ENCODE peak calls at places on chromosomes 4 and X, in four cellular contexts. One of them, this sample, is unnamed.
A peak's percentile ranks its signal among the peaks of the same experiment; 100 is the strongest.

GRCh38 chr4:127145001-127145400 is 487.8 kb upstream of the INTU start:
- DNase-seq in IMR-90: no peak
- DNase-seq in H9: no peak
- DNase-seq in H1: no peak
- DNase-seq in this sample: no peak

GRCh38 chr4:180587379-180587778 is 1655.8 kb upstream of the TENM3 start:
- DNase-seq in IMR-90: no peak
- DNase-seq in H9: no peak
- DNase-seq in H1: no peak
- DNase-seq in this sample: no peak

GRCh38 chr4:112378858-112379257 is 81.7 kb downstream of the ALPK1 start:
- DNase-seq in IMR-90: no peak
- DNase-seq in H9: no peak
- DNase-seq in H1: no peak
- DNase-seq in this sample: peak; percentile 44

GRCh38 chr4:8842614-8843013 is 29.0 kb downstream of the HMX1 start:
- DNase-seq in IMR-90: no peak
- DNase-seq in H9: no peak
- DNase-seq in H1: no peak
- DNase-seq in this sample: no peak

GRCh38 chr4:111960241-111960667 is 185.0 kb upstream of the FAM241A start:
- DNase-seq in IMR-90: no peak
- DNase-seq in H9: no peak
- DNase-seq in H1: no peak
- DNase-seq in this sample: no peak

GRCh38 chr4:131054489-131055019 is 1958.6 kb downstream of the C4orf33 start:
- DNase-seq in IMR-90: no peak
- DNase-seq in H9: peak; percentile 54
- DNase-seq in H1: peak; percentile 52
- DNase-seq in this sample: peak; percentile 4

GRCh38 chr4:1895489-1895888 is 24.3 kb downstream of the NSD2 start:
- DNase-seq in IMR-90: no peak
- DNase-seq in H9: no peak
- DNase-seq in H1: no peak
- DNase-seq in this sample: no peak

GRCh38 chr4:4608214-4608537 is 66.3 kb upstream of the STX18 start:
- DNase-seq in IMR-90: no peak
- DNase-seq in H9: no peak
- DNase-seq in H1: no peak
- DNase-seq in this sample: no peak

GRCh38 chr4:32488690-32489089 is 1768.5 kb downstream of the PCDH7 start:
- DNase-seq in IMR-90: no peak
- DNase-seq in H9: no peak
- DNase-seq in H1: no peak
- DNase-seq in this sample: no peak

GRCh38 chr4:83308672-83309071 is 24.1 kb upstream of the COQ2 start:
- DNase-seq in IMR-90: no peak
- DNase-seq in H9: peak; percentile 67
- DNase-seq in H1: peak; percentile 47
- DNase-seq in this sample: peak; percentile 37

GRCh38 chr4:153485374-153485773 is 19.2 kb downstream of the TMEM131L start:
- DNase-seq in IMR-90: no peak
- DNase-seq in H9: no peak
- DNase-seq in H1: no peak
- DNase-seq in this sample: no peak

GRCh38 chrX:72714471-72714916 is 388 bp upstream of the PHKA1 start:
- DNase-seq in IMR-90: peak; percentile 62
- DNase-seq in H9: peak; percentile 69
- DNase-seq in H1: peak; percentile 52
- DNase-seq in this sample: peak; percentile 77

GRCh38 chr4:25928320-25928955 is 14.4 kb downstream of the SMIM20 start:
- DNase-seq in IMR-90: no peak
- DNase-seq in H9: no peak
- DNase-seq in H1: no peak
- DNase-seq in this sample: no peak

GRCh38 chr4:129455462-129455861 is 359.5 kb downstream of the C4orf33 start:
- DNase-seq in IMR-90: no peak
- DNase-seq in H9: no peak
- DNase-seq in H1: no peak
- DNase-seq in this sample: no peak

GRCh38 chr4:185145572-185145971 is 2.5 kb downstream of the SLC25A4 start:
- DNase-seq in IMR-90: no peak
- DNase-seq in H9: no peak
- DNase-seq in H1: no peak
- DNase-seq in this sample: no peak

DNA sequence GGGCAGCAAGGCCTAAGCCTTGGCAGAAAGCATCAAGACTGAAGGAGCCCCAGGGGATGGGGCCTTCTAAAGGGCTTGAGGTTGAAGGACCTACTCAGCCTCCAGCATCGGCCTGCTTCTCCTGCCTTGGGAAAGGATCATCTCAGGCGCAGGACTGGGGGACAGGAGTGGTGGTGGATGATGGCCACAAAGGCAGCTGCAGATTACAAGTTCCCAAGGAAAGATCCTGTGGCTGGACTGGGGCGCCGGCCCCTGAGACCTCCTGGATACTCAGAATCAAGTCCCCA is 1.6 kb upstream of the ELF4 start:
- DNase-seq in IMR-90: no peak
- DNase-seq in H9: no peak
- DNase-seq in H1: no peak
- DNase-seq in this sample: no peak
- H4K5ac ChIP-seq in IMR-90: no peak overlapping the region
- H4K5ac ChIP-seq in H9: no peak overlapping the region
- H4K5ac ChIP-seq in H1: no peak overlapping the region
- H4K5ac ChIP-seq in this sample: no peak overlapping the region

GRCh38 chr4:88792268-88792781 is 94.7 kb upstream of the NAP1L5 start:
- DNase-seq in IMR-90: peak; percentile 86
- DNase-seq in H9: no peak
- DNase-seq in H1: no peak
- DNase-seq in this sample: peak; percentile 83
- H4K5ac ChIP-seq in IMR-90: no peak overlapping the region
- H4K5ac ChIP-seq in H9: no peak overlapping the region
- H4K5ac ChIP-seq in H1: no peak overlapping the region
- H4K5ac ChIP-seq in this sample: no peak overlapping the region

DNA sequence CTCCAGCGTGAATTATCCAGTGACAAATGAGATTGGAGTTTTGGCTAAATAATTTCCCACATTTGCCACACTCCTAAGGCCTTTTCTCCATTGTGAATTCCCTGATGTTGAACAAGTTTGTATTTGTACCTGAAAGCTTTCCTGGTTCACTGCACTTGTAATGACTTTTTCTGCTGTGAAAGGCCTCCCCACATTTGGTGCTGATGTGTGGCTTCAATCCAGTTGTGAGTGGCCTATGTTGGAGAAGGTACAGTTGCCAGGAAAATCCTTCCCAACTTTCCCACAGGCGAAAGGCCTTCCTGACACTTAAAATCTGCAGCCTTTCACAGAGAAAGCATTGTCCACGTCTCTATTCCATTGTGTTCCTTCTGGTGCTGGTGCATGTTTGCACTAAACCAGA is 17.3 kb upstream of the HPGD start:
- DNase-seq in IMR-90: no peak
- DNase-seq in H9: no peak
- DNase-seq in H1: no peak
- DNase-seq in this sample: no peak
- H4K5ac ChIP-seq in IMR-90: no peak overlapping the region
- H4K5ac ChIP-seq in H9: no peak overlapping the region
- H4K5ac ChIP-seq in H1: no peak overlapping the region
- H4K5ac ChIP-seq in this sample: no peak overlapping the region

GRCh38 chrX:111372065-111372464 is 39.9 kb downstream of the DCX start:
- DNase-seq in IMR-90: no peak
- DNase-seq in H9: no peak
- DNase-seq in H1: no peak
- DNase-seq in this sample: no peak
- H4K5ac ChIP-seq in IMR-90: no peak overlapping the region
- H4K5ac ChIP-seq in H9: no peak overlapping the region
- H4K5ac ChIP-seq in H1: no peak overlapping the region
- H4K5ac ChIP-seq in this sample: no peak overlapping the region

GRCh38 chrX:22105231-22105630 is 73.1 kb downstream of the PHEX start:
- DNase-seq in IMR-90: peak; percentile 55
- DNase-seq in H9: no peak
- DNase-seq in H1: no peak
- DNase-seq in this sample: peak; percentile 39
- H4K5ac ChIP-seq in IMR-90: no peak overlapping the region
- H4K5ac ChIP-seq in H9: no peak overlapping the region
- H4K5ac ChIP-seq in H1: no peak overlapping the region
- H4K5ac ChIP-seq in this sample: no peak overlapping the region

GRCh38 chr4:113452868-113453620 is 308.5 kb downstream of the CAMK2D start:
- DNase-seq in IMR-90: peak; percentile 79
- DNase-seq in H9: peak; percentile 82
- DNase-seq in H1: no peak
- DNase-seq in this sample: peak; percentile 93

GRCh38 chr4:113452152-113452551 is 309.4 kb downstream of the CAMK2D start:
- DNase-seq in IMR-90: no peak
- DNase-seq in H9: no peak
- DNase-seq in H1: no peak
- DNase-seq in this sample: no peak

GRCh38 chr4:113450681-113451080 is 310.9 kb downstream of the CAMK2D start:
- DNase-seq in IMR-90: no peak
- DNase-seq in H9: no peak
- DNase-seq in H1: no peak
- DNase-seq in this sample: no peak

GRCh38 chr4:113457886-113458285 is 303.7 kb downstream of the CAMK2D start:
- DNase-seq in IMR-90: peak; percentile 65
- DNase-seq in H9: no peak
- DNase-seq in H1: no peak
- DNase-seq in this sample: no peak

DNA sequence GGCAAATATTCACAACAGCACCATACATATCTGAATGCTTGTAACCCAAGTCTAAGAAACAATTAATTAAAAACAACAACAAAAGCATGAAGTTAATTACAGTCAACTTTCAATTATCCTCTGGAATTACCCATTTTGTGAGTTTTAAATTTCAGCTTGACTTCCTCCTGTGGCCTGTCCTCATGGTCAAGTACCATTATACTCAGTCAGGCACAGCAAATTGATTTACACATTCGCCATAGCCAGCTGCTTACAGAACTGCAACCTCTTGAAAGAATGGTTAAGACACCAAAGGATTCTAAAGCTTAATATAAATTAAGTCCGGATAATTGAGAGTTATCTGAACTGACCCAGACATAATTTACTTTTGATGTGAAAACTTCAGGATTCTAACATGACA is 306.5 kb downstream of the CAMK2D start:
- DNase-seq in IMR-90: no peak
- DNase-seq in H9: no peak
- DNase-seq in H1: no peak
- DNase-seq in this sample: no peak
- H4K5ac ChIP-seq in IMR-90: no peak overlapping the region
- H4K5ac ChIP-seq in H9: no peak overlapping the region
- H4K5ac ChIP-seq in H1: no peak overlapping the region
- H4K5ac ChIP-seq in this sample: no peak overlapping the region

GRCh38 chr4:122876456-122876855 is 45.9 kb downstream of the NUDT6 start:
- DNase-seq in IMR-90: peak; percentile 62
- DNase-seq in H9: no peak
- DNase-seq in H1: no peak
- DNase-seq in this sample: no peak
- H4K5ac ChIP-seq in IMR-90: peak overlapping the region; percentile 60
- H4K5ac ChIP-seq in H9: no peak overlapping the region
- H4K5ac ChIP-seq in H1: no peak overlapping the region
- H4K5ac ChIP-seq in this sample: no peak overlapping the region

GRCh38 chr4:113677333-113677732 is 84.2 kb downstream of the CAMK2D start:
- DNase-seq in IMR-90: no peak
- DNase-seq in H9: no peak
- DNase-seq in H1: no peak
- DNase-seq in this sample: no peak
- H4K5ac ChIP-seq in IMR-90: no peak overlapping the region
- H4K5ac ChIP-seq in H9: no peak overlapping the region
- H4K5ac ChIP-seq in H1: no peak overlapping the region
- H4K5ac ChIP-seq in this sample: no peak overlapping the region

DNA sequence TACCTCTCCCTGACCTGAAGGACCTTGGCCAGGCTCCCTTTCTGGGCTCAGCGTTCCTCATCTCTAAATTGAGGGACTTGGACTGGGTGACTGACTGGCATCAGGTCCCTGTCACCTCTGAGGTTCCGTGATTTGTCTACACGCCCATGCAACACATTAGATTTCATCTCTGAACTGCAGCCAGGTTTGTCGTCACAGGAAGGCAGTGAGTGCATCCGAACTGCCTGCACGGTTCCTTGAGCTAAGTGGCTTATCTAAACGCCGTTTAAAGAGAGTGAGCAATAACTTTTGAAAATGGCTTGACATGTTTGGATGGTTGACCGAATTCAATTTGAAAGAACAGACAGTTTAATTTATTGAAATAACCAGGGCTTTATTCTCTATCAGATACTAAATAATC is 70.1 kb downstream of the PCYT1B start:
- DNase-seq in IMR-90: no peak
- DNase-seq in H9: no peak
- DNase-seq in H1: no peak
- DNase-seq in this sample: no peak
- H4K5ac ChIP-seq in IMR-90: no peak overlapping the region
- H4K5ac ChIP-seq in H9: no peak overlapping the region
- H4K5ac ChIP-seq in H1: no peak overlapping the region
- H4K5ac ChIP-seq in this sample: no peak overlapping the region